ENCODE peak calls at places on chromosomes 12 and 14, in nine cellular contexts. W, F, H, I, K, Y, E, S and V are unnamed samples. For H3K9me3, the result is how much of the 10 kb centered on the place peaks cover.

GRCh38 chr12:3116106-3116898 is 39.1 kb downstream of the TSPAN9 start:
- DNase-seq in K (peak), Y (no peak), H (no peak), W (no peak), F (no peak), S (no peak), I (no peak), E (no peak), V (no peak)

GRCh38 chr12:12736759-12737676 is 19.9 kb downstream of the CDKN1B start:
- DNase-seq in E (no peak), K (peak), H (no peak), Y (no peak), I (no peak), S (no peak), W (no peak), F (no peak), V (peak)

GRCh38 chr12:57545809-57546437 is 1.1 kb downstream of the DCTN2 start:
- DNase-seq in S (no peak), W (no peak), I (peak), K (no peak), H (no peak), Y (no peak), F (no peak), E (no peak), V (no peak)

GRCh38 chr14:43983721-43984120 is 523.4 kb downstream of the FSCB start:
- DNase-seq in W (no peak), F (no peak), I (no peak), E (no peak), H (peak), Y (no peak), K (no peak), S (no peak), V (no peak)

GRCh38 chr12:50665609-50666008 is 98.3 kb upstream of the ATF1 start:
- DNase-seq in I (no peak), H (no peak), W (no peak), S (no peak), E (no peak), Y (no peak), K (no peak), F (no peak), V (no peak)

GRCh38 chr12:124392271-124392990 is 97.5 kb downstream of the RFLNA start:
- DNase-seq in K (peak), I (peak), H (peak), E (no peak), Y (no peak), F (peak), W (peak), S (no peak), V (no peak)

GRCh38 chr12:116133149-116133548 is 144.3 kb downstream of the MED13L start:
- DNase-seq in K (no peak), F (no peak), W (no peak), I (no peak), S (no peak), H (no peak), E (no peak), Y (no peak), V (no peak)

GRCh38 chr12:6765048-6765633 is 1.0 kb upstream of the PTMS start:
- DNase-seq in K (peak), W (no peak), I (no peak), S (no peak), H (no peak), E (no peak), F (no peak), Y (no peak), V (no peak)

GRCh38 chr14:90871605-90872233 is 55.5 kb upstream of the TTC7B start:
- DNase-seq in E (no peak), F (no peak), I (no peak), W (no peak), Y (no peak), H (no peak), S (no peak), K (no peak), V (no peak)

GRCh38 chr12:57151741-57152407 is 4.5 kb upstream of the LRP1-AS start:
- DNase-seq in W (no peak), E (peak), K (no peak), Y (no peak), F (peak), I (no peak), S (no peak), H (no peak), V (no peak)

GRCh38 chr14:97164014-97164413 is 366.8 kb downstream of the VRK1 start:
- DNase-seq in S (no peak), H (no peak), Y (no peak), W (no peak), E (no peak), F (no peak), I (no peak), K (no peak), V (no peak)

GRCh38 chr12:44457465-44457864 is 418.6 kb downstream of the NELL2 start:
- DNase-seq in I (no peak), W (no peak), F (no peak), K (peak), H (no peak), Y (no peak), S (no peak), E (no peak), V (no peak)

GRCh38 chr12:4383304-4383865 is 3.9 kb upstream of the FGF23 start:
- DNase-seq in I (no peak), F (no peak), E (no peak), K (peak), S (no peak), H (no peak), W (no peak), Y (no peak), V (no peak)

GRCh38 chr12:83823386-83824045 is 1089.1 kb downstream of the SLC6A15 start:
- DNase-seq in K (peak), I (peak), E (no peak), Y (no peak), S (peak), H (peak), F (peak), W (no peak), V (peak)

GRCh38 chr12:67667276-67668073 is 18.9 kb downstream of the DYRK2 start:
- DNase-seq in I (peak), H (peak), K (no peak), F (peak), W (peak), Y (no peak), S (peak), E (no peak), V (no peak)

GRCh38 chr14:38835874-38836273 is 267.2 kb downstream of the SEC23A start:
- DNase-seq in H (peak), W (no peak), Y (peak), E (no peak), F (no peak), S (no peak), K (no peak), I (no peak), V (no peak)

GRCh38 chr14:52355526-52355925 is 41.4 kb downstream of the PTGER2 start:
- DNase-seq in I (no peak), E (no peak), W (no peak), Y (no peak), F (no peak), S (no peak), H (no peak), K (no peak), V (no peak)

GRCh38 chr14:50333010-50333409 is 20.9 kb downstream of the DMAC2L start:
- DNase-seq in Y (no peak), E (no peak), F (peak), H (no peak), I (no peak), W (no peak), S (no peak), K (no peak), V (no peak)

GRCh38 chr12:4215862-4216541 is 57.6 kb upstream of the CCND2 start:
- DNase-seq in Y (no peak), K (no peak), F (no peak), E (no peak), W (no peak), S (no peak), I (no peak), H (no peak), V (no peak)

GRCh38 chr12:96986883-96987523 is 79.9 kb downstream of the NEDD1 start:
- DNase-seq in I (no peak), S (no peak), F (no peak), H (no peak), E (no peak), Y (no peak), W (no peak), K (peak), V (peak)

GRCh38 chr14:81970307-81970706 is 436.7 kb upstream of the SEL1L start:
- DNase-seq in H (no peak), E (no peak), W (no peak), I (no peak), S (no peak), K (no peak), F (no peak), Y (no peak), V (no peak)

GRCh38 chr14:54312166-54312801 is 84.5 kb upstream of the CDKN3 start:
- DNase-seq in F (peak), K (no peak), I (no peak), E (peak), Y (no peak), H (no peak), W (no peak), S (no peak), V (no peak)

GRCh38 chr12:121325922-121326396 is 26.3 kb downstream of the ANAPC5 start:
- DNase-seq in K (no peak), F (no peak), I (no peak), H (no peak), W (no peak), Y (peak), S (no peak), E (no peak), V (no peak)

GRCh38 chr12:40263616-40264409 is 39.0 kb downstream of the LRRK2 start:
- DNase-seq in Y (no peak), W (no peak), K (no peak), E (no peak), H (no peak), S (no peak), F (no peak), I (no peak), V (no peak)

GRCh38 chr12:96427269-96427729 is 27.1 kb upstream of the CDK17 start:
- DNase-seq in E (peak), I (peak), S (no peak), H (peak), Y (no peak), W (no peak), F (no peak), K (peak), V (no peak)

GRCh38 chr14:80223696-80224465 is 12.6 kb upstream of the DIO2 start:
- DNase-seq in I (no peak), H (no peak), K (no peak), W (no peak), S (no peak), Y (no peak), F (no peak), E (no peak), V (no peak)

GRCh38 chr14:75513911-75514672 is 8.2 kb upstream of the BATF start:
- DNase-seq in I (no peak), K (no peak), Y (no peak), W (no peak), F (no peak), E (no peak), S (no peak), H (no peak), V (no peak)

GRCh38 chr12:51926718-51927117 is 19.4 kb downstream of the ACVRL1 start:
- DNase-seq in H (no peak), W (peak), S (peak), K (no peak), F (peak), E (no peak), Y (peak), I (peak), V (peak)

GRCh38 chr12:85310456-85311076 is 30.5 kb downstream of the ALX1 start:
- DNase-seq in S (no peak), Y (no peak), H (no peak), E (no peak), I (no peak), F (no peak), W (no peak), K (no peak), V (peak)

GRCh38 chr12:46430340-46430948 is 57.9 kb upstream of the SLC38A2 start:
- DNase-seq in W (no peak), E (peak), I (peak), Y (no peak), K (no peak), F (no peak), H (no peak), S (no peak), V (no peak)

GRCh38 chr12:119512772-119513497 is 80.6 kb upstream of the TMEM233 start:
- DNase-seq in H (no peak), E (no peak), K (peak), W (no peak), Y (no peak), S (no peak), F (no peak), I (no peak), V (peak)

GRCh38 chr14:56183631-56184157 is 65.5 kb downstream of the PELI2 start:
- DNase-seq in F (no peak), K (no peak), E (no peak), I (no peak), H (no peak), Y (no peak), W (no peak), S (no peak), V (no peak)

GRCh38 chr14:65260786-65261185 is 151.7 kb upstream of the FUT8 start:
- DNase-seq in I (no peak), F (no peak), H (no peak), E (peak), W (no peak), S (no peak), K (no peak), Y (no peak), V (no peak)

GRCh38 chr14:65257405-65257804 is 155.1 kb upstream of the MAX start:
- DNase-seq in I (no peak), K (no peak), W (no peak), Y (no peak), S (no peak), E (no peak), H (no peak), F (no peak), V (no peak)

GRCh38 chr14:65259000-65259399 is 153.5 kb upstream of the FUT8 start:
- DNase-seq in I (no peak), H (no peak), W (no peak), S (no peak), K (no peak), F (no peak), E (no peak), Y (no peak), V (no peak)

GRCh38 chr14:65256714-65257113 is 154.4 kb upstream of the MAX start:
- DNase-seq in K (no peak), Y (no peak), F (no peak), E (no peak), W (no peak), S (no peak), I (no peak), H (no peak), V (no peak)

GRCh38 chr14:65258391-65258790 is 154.1 kb upstream of the FUT8 start:
- DNase-seq in S (no peak), K (no peak), I (no peak), Y (no peak), W (no peak), H (no peak), F (no peak), E (no peak), V (no peak)
- H3K9me3 ChIP-seq in S (under half), K (under half), I (under half), Y (under half), W (under half), H (under half), F (under half), E (under half), V (under half)

DNA sequence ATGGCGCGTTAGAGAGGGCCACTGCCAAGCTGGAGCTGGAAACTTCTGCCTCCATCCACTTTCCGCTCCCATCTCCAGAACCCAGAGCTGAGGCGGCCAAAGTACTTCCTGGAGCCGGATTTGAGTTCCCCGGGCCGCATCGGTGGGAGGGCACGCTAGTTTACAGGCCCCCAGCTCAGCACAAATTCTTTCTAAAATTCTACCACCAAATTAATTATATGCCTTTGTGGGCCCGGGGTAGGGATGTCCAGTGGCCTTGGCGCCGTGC is 3.7 kb downstream of the RFX4 start:
- DNase-seq in I (no peak), H (no peak), E (no peak), S (no peak), Y (no peak), F (no peak), K (peak), W (no peak), V (no peak)
- H3K9me3 ChIP-seq in I (under half), H (under half), E (under half), S (under half), Y (under half), F (under half), K (under half), W (under half), V (under half)

GRCh38 chr12:34298176-34298970 is 276.1 kb downstream of the ALG10 start:
- DNase-seq in E (no peak), W (peak), H (peak), S (no peak), F (no peak), Y (peak), I (no peak), K (no peak), V (no peak)
- H3K9me3 ChIP-seq in E (half or more), W (half or more), H (half or more), S (under half), F (under half), Y (under half), I (under half), K (under half), V (under half)

GRCh38 chr14:105844047-105844630 is 317.8 kb downstream of the TMEM121 start:
- DNase-seq in H (peak), F (no peak), I (peak), Y (no peak), W (no peak), K (no peak), E (no peak), S (no peak), V (no peak)
- H3K9me3 ChIP-seq in H (under half), F (under half), I (under half), Y (under half), W (under half), K (under half), E (half or more), S (under half), V (under half)

GRCh38 chr12:61694214-61694613 is 566.0 kb upstream of the USP15 start:
- DNase-seq in S (no peak), I (no peak), F (no peak), E (no peak), K (no peak), W (no peak), Y (no peak), H (no peak), V (no peak)
- H3K9me3 ChIP-seq in S (under half), I (under half), F (under half), E (under half), K (under half), W (half or more), Y (under half), H (half or more), V (under half)

DNA sequence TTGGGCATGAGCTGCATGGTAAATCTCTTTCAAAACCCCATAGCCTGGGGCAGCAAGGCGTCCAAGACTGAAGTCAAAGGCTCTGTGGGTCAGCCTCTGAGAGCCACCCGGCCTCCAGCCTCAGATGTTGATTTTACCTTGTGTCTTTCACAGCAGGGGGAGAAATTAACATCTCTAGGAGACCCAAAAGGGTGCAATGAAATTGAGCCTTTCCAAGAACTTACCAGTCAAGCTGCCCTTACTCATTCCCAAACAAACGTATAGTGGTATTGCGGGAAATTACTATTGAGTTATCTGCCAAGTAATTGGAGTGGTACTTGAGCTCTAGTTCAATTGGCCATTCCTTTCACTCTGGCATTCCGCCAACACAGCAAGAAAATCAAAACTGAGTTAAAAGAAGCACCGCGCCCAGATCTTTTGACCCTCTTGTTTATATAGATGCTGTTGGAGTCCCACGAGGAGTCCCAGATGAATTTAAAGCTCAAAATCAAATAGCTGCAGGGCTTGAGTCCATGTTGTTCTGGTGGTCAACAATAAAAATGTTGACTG is 380.7 kb upstream of the SYT1 start:
- DNase-seq in Y (no peak), K (no peak), I (no peak), S (no peak), W (no peak), F (peak), E (no peak), H (no peak), V (no peak)
- H3K9me3 ChIP-seq in Y (under half), K (under half), I (under half), S (under half), W (under half), F (under half), E (under half), H (under half), V (under half)

GRCh38 chr12:100717733-100718067 is 76.9 kb upstream of the ANO4 start:
- DNase-seq in H (no peak), Y (no peak), E (no peak), K (peak), I (no peak), W (no peak), S (no peak), F (no peak), V (no peak)
- H3K9me3 ChIP-seq in H (under half), Y (under half), E (under half), K (under half), I (under half), W (under half), S (under half), F (under half), V (under half)

DNA sequence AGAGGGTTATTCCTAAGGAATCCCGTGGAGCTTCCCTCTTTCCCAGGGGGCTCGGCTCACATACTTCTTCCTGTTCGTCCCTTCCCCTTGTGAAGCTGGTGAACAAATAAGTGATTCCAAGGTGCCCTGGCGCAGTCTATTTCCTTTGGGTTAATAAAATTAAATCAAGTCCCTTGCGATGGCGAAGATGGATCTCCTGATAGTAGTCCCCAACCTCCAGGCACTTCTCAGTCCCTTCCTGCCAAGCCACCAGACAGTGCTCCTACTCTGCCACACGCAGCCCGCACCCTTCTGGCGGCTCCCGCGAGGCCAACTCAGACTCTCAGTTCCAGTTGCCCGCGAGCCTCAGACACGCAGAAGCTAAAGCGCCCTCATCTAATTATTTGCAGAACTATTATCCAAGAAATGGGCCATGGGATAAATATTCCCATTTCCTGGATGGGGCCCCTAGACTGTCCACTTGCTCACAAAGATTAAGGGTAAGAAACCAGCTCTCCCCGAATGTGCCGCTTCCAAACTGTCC is 2.4 kb upstream of the SIX6 start:
- DNase-seq in W (no peak), F (no peak), K (peak), Y (no peak), I (no peak), H (no peak), E (no peak), S (no peak), V (no peak)
- H3K9me3 ChIP-seq in W (under half), F (under half), K (under half), Y (under half), I (under half), H (under half), E (under half), S (under half), V (under half)

DNA sequence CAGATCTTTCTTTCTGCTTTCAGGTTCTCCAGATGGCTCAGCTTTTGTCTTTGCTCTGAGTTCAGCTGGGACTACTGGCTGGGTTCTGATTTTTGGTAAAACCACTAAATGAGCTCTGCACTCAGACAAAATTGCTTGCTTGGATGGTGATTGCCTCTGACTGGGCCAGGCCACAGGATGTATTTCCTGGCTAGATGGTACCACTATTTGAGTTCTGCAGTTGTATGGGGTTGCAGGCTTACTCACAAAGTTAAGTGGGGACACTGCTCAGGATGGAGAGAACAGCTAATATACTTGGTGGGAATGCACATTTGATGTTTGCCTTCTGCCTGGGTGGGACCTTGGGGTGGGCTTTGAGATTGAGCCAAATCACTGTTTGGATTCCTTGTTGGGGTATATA is 14.0 kb upstream of the OR4Q3 start:
- DNase-seq in Y (no peak), F (no peak), W (no peak), E (no peak), H (no peak), I (no peak), K (no peak), S (no peak), V (no peak)
- H3K9me3 ChIP-seq in Y (under half), F (under half), W (half or more), E (under half), H (under half), I (under half), K (half or more), S (under half), V (under half)